ENCODE peak calls at places on chromosome 1, in seven cellular contexts. One of them, this sample, is unnamed.

GRCh38 chr1:21344750-21345443 is 54.6 kb upstream of the ECE1 start:
- DNase-seq in stomach: peak
- DNase-seq in SK-N-MC: no peak
- DNase-seq in spleen: peak
- DNase-seq in transverse colon: no peak
- DNase-seq in GM23338: peak
- DNase-seq in suprapubic skin: no peak
- DNase-seq in this sample: no peak

GRCh38 chr1:39957299-39958020 is 2.5 kb downstream of the MFSD2A start:
- DNase-seq in stomach: no peak
- DNase-seq in SK-N-MC: no peak
- DNase-seq in spleen: no peak
- DNase-seq in transverse colon: no peak
- DNase-seq in GM23338: no peak
- DNase-seq in suprapubic skin: no peak
- DNase-seq in this sample: no peak

GRCh38 chr1:171742577-171742922 is 685 bp upstream of the VAMP4 start:
- DNase-seq in stomach: peak
- DNase-seq in SK-N-MC: no peak
- DNase-seq in spleen: peak
- DNase-seq in transverse colon: peak
- DNase-seq in GM23338: peak
- DNase-seq in suprapubic skin: peak
- DNase-seq in this sample: no peak

GRCh38 chr1:112540395-112540794 is 31.6 kb downstream of the WNT2B start:
- DNase-seq in stomach: no peak
- DNase-seq in SK-N-MC: no peak
- DNase-seq in spleen: no peak
- DNase-seq in transverse colon: no peak
- DNase-seq in GM23338: no peak
- DNase-seq in suprapubic skin: no peak
- DNase-seq in this sample: no peak

GRCh38 chr1:62833529-62833928 is 49.6 kb downstream of the ATG4C start:
- DNase-seq in stomach: no peak
- DNase-seq in SK-N-MC: no peak
- DNase-seq in spleen: no peak
- DNase-seq in transverse colon: no peak
- DNase-seq in GM23338: no peak
- DNase-seq in suprapubic skin: no peak
- DNase-seq in this sample: no peak

GRCh38 chr1:195294911-195295310 is 1313.3 kb downstream of the KCNT2 start:
- DNase-seq in stomach: no peak
- DNase-seq in SK-N-MC: no peak
- DNase-seq in spleen: no peak
- DNase-seq in transverse colon: no peak
- DNase-seq in GM23338: peak
- DNase-seq in suprapubic skin: no peak
- DNase-seq in this sample: no peak

GRCh38 chr1:181514298-181515290 is 31.3 kb downstream of the CACNA1E start:
- DNase-seq in stomach: no peak
- DNase-seq in SK-N-MC: no peak
- DNase-seq in spleen: no peak
- DNase-seq in transverse colon: no peak
- DNase-seq in GM23338: no peak
- DNase-seq in suprapubic skin: no peak
- DNase-seq in this sample: no peak

GRCh38 chr1:46084553-46085448 is 47.6 kb downstream of the PIK3R3 start:
- DNase-seq in stomach: no peak
- DNase-seq in SK-N-MC: no peak
- DNase-seq in spleen: no peak
- DNase-seq in transverse colon: no peak
- DNase-seq in GM23338: no peak
- DNase-seq in suprapubic skin: no peak
- DNase-seq in this sample: no peak

GRCh38 chr1:233614743-233615521 is 1.0 kb downstream of the KCNK1 start:
- DNase-seq in stomach: peak
- DNase-seq in SK-N-MC: no peak
- DNase-seq in spleen: no peak
- DNase-seq in transverse colon: peak
- DNase-seq in GM23338: peak
- DNase-seq in suprapubic skin: no peak
- DNase-seq in this sample: peak

GRCh38 chr1:177164380-177165068 is at the start of gene ASTN1:
- DNase-seq in stomach: no peak
- DNase-seq in SK-N-MC: no peak
- DNase-seq in spleen: no peak
- DNase-seq in transverse colon: no peak
- DNase-seq in GM23338: peak
- DNase-seq in suprapubic skin: no peak
- DNase-seq in this sample: no peak

GRCh38 chr1:12658531-12659453 is 14.9 kb downstream of the AADACL4 start:
- DNase-seq in stomach: peak
- DNase-seq in SK-N-MC: no peak
- DNase-seq in spleen: peak
- DNase-seq in transverse colon: peak
- DNase-seq in GM23338: peak
- DNase-seq in suprapubic skin: no peak
- DNase-seq in this sample: peak

GRCh38 chr1:30008998-30009657 is 714.3 kb downstream of the MATN1 start:
- DNase-seq in stomach: no peak
- DNase-seq in SK-N-MC: no peak
- DNase-seq in spleen: no peak
- DNase-seq in transverse colon: peak
- DNase-seq in GM23338: peak
- DNase-seq in suprapubic skin: no peak
- DNase-seq in this sample: no peak

GRCh38 chr1:30083800-30084464 is 639.5 kb downstream of the MATN1 start:
- DNase-seq in stomach: no peak
- DNase-seq in SK-N-MC: no peak
- DNase-seq in spleen: no peak
- DNase-seq in transverse colon: no peak
- DNase-seq in GM23338: no peak
- DNase-seq in suprapubic skin: no peak
- DNase-seq in this sample: no peak

DNA sequence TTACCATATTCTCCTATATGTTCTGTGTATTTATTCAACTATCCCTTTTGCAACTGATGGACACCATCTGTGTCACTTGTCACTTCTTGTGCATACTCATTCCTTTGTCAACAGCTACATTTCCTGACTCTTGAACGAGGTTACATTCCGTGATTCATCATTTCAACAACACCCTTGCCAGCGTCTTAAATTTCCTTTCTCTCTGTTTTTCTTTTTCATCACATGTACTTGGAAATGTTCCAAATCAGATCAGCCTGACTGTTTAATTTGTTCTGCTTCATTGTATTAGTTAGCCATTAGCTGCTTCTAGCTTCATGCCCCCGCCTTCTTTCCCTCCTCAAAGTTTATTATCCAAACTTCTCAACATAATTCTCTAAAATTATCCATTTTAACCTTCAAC is 173.0 kb downstream of the ADGRL4 start:
- DNase-seq in stomach: no peak
- DNase-seq in SK-N-MC: no peak
- DNase-seq in spleen: no peak
- DNase-seq in transverse colon: no peak
- DNase-seq in GM23338: no peak
- DNase-seq in suprapubic skin: no peak
- DNase-seq in this sample: no peak
- TF ChIP-seq POLR2AphosphoS5 in stomach: peak
- TF ChIP-seq POLR2AphosphoS5 in SK-N-MC: no peak
- TF ChIP-seq POLR2AphosphoS5 in spleen: no peak
- TF ChIP-seq POLR2AphosphoS5 in transverse colon: no peak
- TF ChIP-seq POLR2AphosphoS5 in GM23338: no peak
- TF ChIP-seq POLR2AphosphoS5 in suprapubic skin: no peak
- TF ChIP-seq POLR2AphosphoS5 in this sample: no peak

DNA sequence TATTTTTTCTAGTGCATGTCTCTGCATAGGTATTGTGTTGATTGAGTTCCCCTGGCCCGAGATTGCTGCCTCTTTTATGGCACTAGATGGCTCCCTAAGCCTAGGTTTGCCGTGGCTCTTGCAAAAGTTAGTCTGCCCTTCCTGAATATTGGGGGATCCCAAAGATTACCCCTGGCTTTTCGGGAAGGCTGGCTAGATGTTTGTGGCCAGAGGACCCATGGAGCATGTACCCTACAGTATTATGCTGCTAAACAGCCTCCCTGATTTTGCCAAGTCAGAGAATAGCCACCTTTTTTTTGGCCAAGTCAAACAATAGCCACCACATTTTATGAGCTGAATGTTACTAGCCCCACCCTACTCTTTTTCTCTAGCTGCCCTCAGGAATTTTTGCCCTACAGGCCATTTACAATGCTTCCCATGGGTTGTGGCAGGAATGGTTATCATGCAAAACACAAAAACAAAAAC is 343.2 kb downstream of the OLFM3 start:
- DNase-seq in stomach: no peak
- DNase-seq in SK-N-MC: no peak
- DNase-seq in spleen: no peak
- DNase-seq in transverse colon: peak
- DNase-seq in GM23338: peak
- DNase-seq in suprapubic skin: no peak
- DNase-seq in this sample: no peak
- H3K27ac ChIP-seq in stomach: no peak
- H3K27ac ChIP-seq in SK-N-MC: no peak
- H3K27ac ChIP-seq in spleen: no peak
- H3K27ac ChIP-seq in transverse colon: no peak
- H3K27ac ChIP-seq in GM23338: peak
- H3K27ac ChIP-seq in suprapubic skin: no peak
- H3K27ac ChIP-seq in this sample: no peak

DNA sequence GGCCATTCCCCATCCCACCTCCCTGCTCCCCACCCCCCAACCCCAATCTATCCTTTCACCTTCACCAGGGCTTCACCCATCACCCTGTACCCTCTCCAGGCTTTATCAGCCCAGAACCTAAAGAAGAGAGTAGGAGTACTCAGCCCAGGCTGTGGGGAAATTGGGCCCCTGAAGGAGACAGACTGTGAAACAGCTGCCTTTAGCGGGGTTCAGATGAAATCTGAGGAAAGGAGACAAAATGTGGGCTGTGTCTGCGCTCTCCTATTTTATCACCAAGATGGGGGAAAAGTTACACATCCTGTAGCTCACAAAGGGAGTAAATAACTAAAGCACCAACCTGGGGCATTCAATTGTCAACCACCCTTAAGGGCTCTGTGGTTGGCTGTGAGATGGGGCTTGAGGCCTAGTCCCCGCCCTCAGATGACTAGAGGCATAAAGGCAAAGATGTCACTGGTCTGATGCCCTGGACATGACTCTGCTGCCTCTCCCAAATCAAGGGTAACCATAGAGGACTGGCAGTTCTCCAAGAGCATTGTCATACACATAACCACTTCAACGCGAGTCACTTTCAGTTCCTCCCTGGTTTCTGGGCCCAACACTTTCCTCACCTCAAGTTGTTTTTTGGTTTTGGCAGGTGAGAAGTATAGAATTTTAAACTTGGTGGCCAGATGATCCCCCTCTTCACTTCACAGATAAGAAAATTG is 30.0 kb downstream of the SLC27A3 start:
- DNase-seq in stomach: peak
- DNase-seq in SK-N-MC: no peak
- DNase-seq in spleen: peak
- DNase-seq in transverse colon: peak
- DNase-seq in GM23338: no peak
- DNase-seq in suprapubic skin: peak
- DNase-seq in this sample: peak
- TF ChIP-seq POLR2AphosphoS5 in stomach: peak
- TF ChIP-seq POLR2AphosphoS5 in SK-N-MC: no peak
- TF ChIP-seq POLR2AphosphoS5 in spleen: peak
- TF ChIP-seq POLR2AphosphoS5 in transverse colon: peak
- TF ChIP-seq POLR2AphosphoS5 in GM23338: no peak
- TF ChIP-seq POLR2AphosphoS5 in suprapubic skin: no peak
- TF ChIP-seq POLR2AphosphoS5 in this sample: peak

DNA sequence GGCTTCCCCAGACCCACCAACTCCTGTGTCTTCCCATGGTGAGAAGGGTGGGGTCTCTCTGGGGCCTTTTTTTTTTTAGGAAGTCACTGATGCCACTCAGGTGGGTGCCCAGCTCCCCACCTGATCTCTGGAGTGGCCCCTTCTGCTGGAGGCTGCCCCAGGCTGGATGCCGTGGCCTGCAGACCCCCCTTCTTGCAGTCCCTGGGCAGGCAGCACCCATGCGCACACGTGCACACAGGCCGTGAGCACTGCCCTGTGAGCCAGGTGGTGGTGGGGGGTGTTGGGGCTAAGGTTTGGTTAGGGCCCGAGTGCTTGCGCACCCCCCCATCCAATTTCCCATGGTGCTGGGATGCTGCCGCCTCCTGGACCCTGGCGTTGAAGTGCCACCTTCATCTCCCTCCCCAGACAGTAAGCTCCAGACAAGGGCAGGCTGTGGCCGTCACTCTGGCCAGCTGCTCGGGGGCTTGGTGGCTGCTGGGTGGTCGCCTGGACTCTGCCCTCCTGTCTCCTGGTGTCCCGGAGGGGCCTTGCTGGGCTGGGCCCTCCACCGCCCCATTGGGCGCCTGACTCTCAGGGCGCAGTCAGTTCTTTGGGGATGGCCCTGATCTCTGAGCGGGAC is 50.6 kb downstream of the SKI start:
- DNase-seq in stomach: no peak
- DNase-seq in SK-N-MC: no peak
- DNase-seq in spleen: no peak
- DNase-seq in transverse colon: no peak
- DNase-seq in GM23338: no peak
- DNase-seq in suprapubic skin: no peak
- DNase-seq in this sample: no peak
- H3K27ac ChIP-seq in stomach: peak
- H3K27ac ChIP-seq in SK-N-MC: peak
- H3K27ac ChIP-seq in spleen: peak
- H3K27ac ChIP-seq in transverse colon: peak
- H3K27ac ChIP-seq in GM23338: peak
- H3K27ac ChIP-seq in suprapubic skin: peak
- H3K27ac ChIP-seq in this sample: peak

DNA sequence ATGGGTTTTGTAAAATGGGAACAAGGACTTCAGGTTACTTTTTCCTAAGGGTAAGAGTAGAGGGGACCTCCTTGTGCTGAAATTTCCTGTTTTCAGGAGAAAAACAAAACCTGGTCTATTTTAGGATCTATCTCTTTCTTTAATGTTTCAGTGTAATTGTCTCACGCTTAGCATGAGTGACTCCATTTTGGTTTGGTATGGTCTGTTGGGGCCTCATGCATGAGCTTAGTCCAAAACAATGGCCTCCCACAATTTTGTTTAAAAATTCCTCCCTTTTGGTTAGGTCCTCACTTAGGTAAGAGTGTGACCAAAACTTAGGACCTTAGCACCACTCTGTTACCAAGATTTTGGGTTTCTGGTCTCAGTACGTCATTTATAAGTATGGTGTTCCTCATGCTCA is 67.2 kb upstream of the TEKT2 start:
- DNase-seq in stomach: no peak
- DNase-seq in SK-N-MC: no peak
- DNase-seq in spleen: no peak
- DNase-seq in transverse colon: no peak
- DNase-seq in GM23338: no peak
- DNase-seq in suprapubic skin: no peak
- DNase-seq in this sample: no peak
- TF ChIP-seq POLR2AphosphoS5 in stomach: no peak
- TF ChIP-seq POLR2AphosphoS5 in SK-N-MC: no peak
- TF ChIP-seq POLR2AphosphoS5 in spleen: no peak
- TF ChIP-seq POLR2AphosphoS5 in transverse colon: no peak
- TF ChIP-seq POLR2AphosphoS5 in GM23338: no peak
- TF ChIP-seq POLR2AphosphoS5 in suprapubic skin: no peak
- TF ChIP-seq POLR2AphosphoS5 in this sample: no peak

GRCh38 chr1:70426154-70427131 is 15.4 kb downstream of the CTH start:
- DNase-seq in stomach: no peak
- DNase-seq in SK-N-MC: no peak
- DNase-seq in spleen: no peak
- DNase-seq in transverse colon: no peak
- DNase-seq in GM23338: no peak
- DNase-seq in suprapubic skin: no peak
- DNase-seq in this sample: no peak
- H3K27ac ChIP-seq in stomach: no peak
- H3K27ac ChIP-seq in SK-N-MC: no peak
- H3K27ac ChIP-seq in spleen: no peak
- H3K27ac ChIP-seq in transverse colon: no peak
- H3K27ac ChIP-seq in GM23338: peak
- H3K27ac ChIP-seq in suprapubic skin: no peak
- H3K27ac ChIP-seq in this sample: no peak

This sample was measured in upper lobe of left lung.